ENCODE peak calls at places on chromosomes 7 and 10, in five cellular contexts. Y is neuronal stem cell, Q is bronchial epithelial cell, H is mesendoderm, Z is HFF-Myc. G is an unnamed sample.

GRCh38 chr10:72089618-72090017 is 1.3 kb upstream of the SPOCK2 start:
- DNase-seq in Y (no peak), Q (no peak), H (no peak), Z (no peak), G (no peak)

GRCh38 chr7:90889644-90890043 is 293.5 kb downstream of the CDK14 start:
- DNase-seq in Y (no peak), Q (no peak), H (no peak), Z (no peak), G (no peak)

GRCh38 chr7:16479587-16479986 is 14.0 kb upstream of the SOSTDC1 start:
- DNase-seq in Y (no peak), Q (no peak), H (no peak), Z (no peak), G (no peak)

GRCh38 chr10:81828251-81828650 is 46.7 kb upstream of the NRG3 start:
- DNase-seq in Y (no peak), Q (no peak), H (no peak), Z (no peak), G (no peak)

GRCh38 chr10:131203456-131204357 is 107.8 kb downstream of the TCERG1L start:
- DNase-seq in Y (no peak), Q (no peak), H (no peak), Z (no peak), G (no peak)

GRCh38 chr10:132787253-132788179 is 1.6 kb upstream of the NKX6-2 start:
- DNase-seq in Y (peak; percentile 32), Q (no peak), H (peak; percentile 66), Z (no peak), G (peak; percentile 64)

GRCh38 chr7:77653572-77653971 is 42.7 kb upstream of the RSBN1L start:
- DNase-seq in Y (no peak), Q (no peak), H (no peak), Z (no peak), G (no peak)

GRCh38 chr10:50291261-50291850 is 40.0 kb upstream of the ASAH2 start:
- DNase-seq in Y (no peak), Q (peak; percentile 19), H (peak; percentile 28), Z (no peak), G (no peak)

GRCh38 chr10:24724381-24725228 is 918 bp upstream of the ARHGAP21 start:
- DNase-seq in Y (peak; percentile 96), Q (peak; percentile 93), H (peak; percentile 98), Z (peak; percentile 90), G (peak; percentile 95)

GRCh38 chr10:787933-788651 is 98.6 kb upstream of the DIP2C start:
- DNase-seq in Y (no peak), Q (no peak), H (no peak), Z (no peak), G (no peak)

GRCh38 chr7:74262639-74263398 is 8.6 kb upstream of the RFC2 start:
- DNase-seq in Y (no peak), Q (no peak), H (no peak), Z (no peak), G (no peak)

GRCh38 chr10:122648599-122649428 is 50.8 kb downstream of the C10orf120 start:
- DNase-seq in Y (peak; percentile 65), Q (peak; percentile 43), H (peak; percentile 76), Z (peak; percentile 3), G (peak; percentile 87)

GRCh38 chr7:23955145-23955544 is 245.1 kb downstream of the STK31 start:
- DNase-seq in Y (no peak), Q (peak; percentile 18), H (no peak), Z (no peak), G (no peak)

GRCh38 chr10:69010151-69010640 is 21.6 kb downstream of the KIFBP start:
- DNase-seq in Y (no peak), Q (no peak), H (no peak), Z (no peak), G (no peak)

GRCh38 chr10:112663181-112663879 is 216.3 kb downstream of the VTI1A start:
- DNase-seq in Y (no peak), Q (peak; percentile 86), H (peak; percentile 36), Z (no peak), G (no peak)

GRCh38 chr7:87628780-87629569 is 777 bp downstream of the RUNDC3B start:
- DNase-seq in Y (no peak), Q (peak; percentile 26), H (peak; percentile 28), Z (no peak), G (peak; percentile 28)

GRCh38 chr7:102042016-102042656 is 224.7 kb downstream of the CUX1 start:
- DNase-seq in Y (no peak), Q (peak; percentile 79), H (no peak), Z (no peak), G (no peak)

GRCh38 chr7:28596245-28596935 is 184.1 kb downstream of the CREB5 start:
- DNase-seq in Y (no peak), Q (no peak), H (no peak), Z (no peak), G (no peak)

GRCh38 chr10:104054430-104054829 is 31.2 kb downstream of the COL17A1 start:
- DNase-seq in Y (no peak), Q (peak; percentile 79), H (no peak), Z (peak; percentile 24), G (peak; percentile 17)

GRCh38 chr7:140676303-140676702 is 3.6 kb downstream of the ADCK2 start:
- DNase-seq in Y (no peak), Q (no peak), H (no peak), Z (no peak), G (no peak)

GRCh38 chr10:33478675-33479125 is 144.2 kb upstream of the NRP1 start:
- DNase-seq in Y (no peak), Q (no peak), H (no peak), Z (no peak), G (no peak)

GRCh38 chr10:76297787-76298281 is 866.4 kb downstream of the LRMDA start:
- DNase-seq in Y (no peak), Q (no peak), H (no peak), Z (no peak), G (no peak)

GRCh38 chr10:78904196-78904595 is 164.6 kb upstream of the ZMIZ1 start:
- DNase-seq in Y (no peak), Q (no peak), H (no peak), Z (no peak), G (peak; percentile 0)

GRCh38 chr10:30898964-30899363 is 132.7 kb downstream of the ZNF438 start:
- DNase-seq in Y (no peak), Q (no peak), H (no peak), Z (no peak), G (no peak)

G was measured in ELF-1.